ENCODE peak calls at places on chromosomes 2 and 18, in ten cellular contexts. A is B cell, J is omental fat pad, L is fibroblast of mammary gland, X is tibial nerve, P is cardiac fibroblast, I is A549, D is neural crest cell, G is fibroblast of lung, F is AG10803. N is an unnamed sample.

GRCh38 chr2:7097353-7097895 is 180.2 kb downstream of the RNF144A start:
- DNase-seq in I (peak; percentile 72), G (peak; percentile 54), P (peak; percentile 67), D (peak; percentile 84), J (peak; percentile 43), L (peak; percentile 59), X (peak; percentile 70), A (peak; percentile 80), F (peak; percentile 50), N (peak; percentile 75)

GRCh38 chr18:75362435-75362834 is 65.1 kb downstream of the SMIM21 start:
- DNase-seq in A (no peak), I (no peak), P (no peak), F (no peak), L (no peak), G (no peak), J (no peak), D (no peak), X (no peak), N (no peak)

GRCh38 chr18:3983351-3983969 is 471.6 kb downstream of the DLGAP1 start:
- DNase-seq in G (peak; percentile 81), J (no peak), P (peak; percentile 89), F (peak; percentile 79), I (peak; percentile 84), L (peak; percentile 98), X (no peak), A (no peak), D (no peak), N (no peak)

GRCh38 chr2:234989183-234989701 is 37.4 kb downstream of the SH3BP4 start:
- DNase-seq in D (no peak), I (no peak), G (peak; percentile 46), P (no peak), L (peak; percentile 39), A (no peak), X (peak; percentile 86), J (peak; percentile 81), F (no peak), N (no peak)

GRCh38 chr2:46438794-46439193 is 40.6 kb upstream of the TMEM247 start:
- DNase-seq in A (no peak), F (no peak), X (no peak), I (no peak), L (no peak), D (no peak), J (no peak), G (no peak), P (no peak), N (no peak)

GRCh38 chr2:204923957-204924356 is 378.7 kb downstream of the PARD3B start:
- DNase-seq in L (no peak), G (peak; percentile 11), D (no peak), A (no peak), P (no peak), F (no peak), X (no peak), I (no peak), J (no peak), N (no peak)

GRCh38 chr2:154375625-154376020 is 322.9 kb upstream of the KCNJ3 start:
- DNase-seq in X (no peak), J (no peak), A (no peak), L (peak; percentile 77), I (peak; percentile 69), G (peak; percentile 81), P (peak; percentile 68), F (peak; percentile 54), D (no peak), N (peak; percentile 7)

GRCh38 chr2:128585706-128586105 is 267.0 kb upstream of the HS6ST1 start:
- DNase-seq in P (peak; percentile 92), I (no peak), G (peak; percentile 87), F (peak; percentile 76), A (no peak), J (no peak), L (peak; percentile 97), X (no peak), D (no peak), N (no peak)

GRCh38 chr18:13890962-13891361 is 24.4 kb downstream of the MC2R start:
- DNase-seq in F (no peak), L (no peak), P (no peak), D (no peak), G (no peak), A (no peak), X (no peak), J (no peak), I (no peak), N (no peak)

GRCh38 chr2:64679673-64680425 is 26.1 kb upstream of the SERTAD2 start:
- DNase-seq in I (no peak), F (no peak), A (no peak), G (no peak), P (no peak), J (no peak), L (no peak), X (no peak), D (no peak), N (no peak)

GRCh38 chr2:173553589-173553988 is 198.9 kb downstream of the CDCA7 start:
- DNase-seq in D (no peak), A (no peak), F (peak; percentile 67), I (peak; percentile 42), G (peak; percentile 16), X (no peak), P (peak; percentile 42), J (no peak), L (peak; percentile 64), N (no peak)

GRCh38 chr2:109633284-109633961 is 19.3 kb downstream of the SOWAHC start:
- DNase-seq in A (no peak), L (no peak), P (no peak), X (no peak), J (no peak), D (no peak), I (no peak), F (no peak), G (no peak), N (peak; percentile 47)

GRCh38 chr2:225157052-225157451 is 114.8 kb upstream of the DOCK10 start:
- DNase-seq in A (no peak), L (no peak), F (no peak), J (no peak), G (no peak), D (no peak), P (no peak), X (no peak), I (no peak), N (no peak)

GRCh38 chr2:216888907-216889622 is 29.2 kb upstream of the TNP1 start:
- DNase-seq in A (no peak), J (no peak), G (no peak), L (no peak), I (no peak), D (no peak), X (no peak), P (no peak), F (no peak), N (no peak)

GRCh38 chr2:237307495-237307894 is 106.5 kb downstream of the COL6A3 start:
- DNase-seq in P (peak; percentile 6), D (no peak), L (no peak), I (no peak), G (no peak), X (no peak), A (no peak), J (no peak), F (no peak), N (no peak)
- TF ChIP-seq CTCF in P (no peak), D (no peak), L (no peak), I (no peak), G (no peak), X (no peak), A (no peak), J (no peak), F (no peak), N (no peak)

GRCh38 chr2:44801676-44802408 is 139.7 kb upstream of the SIX3 start:
- DNase-seq in D (no peak), A (peak; percentile 46), G (peak; percentile 14), P (peak; percentile 34), F (no peak), X (no peak), L (peak; percentile 11), J (no peak), I (no peak), N (no peak)
- TF ChIP-seq CTCF in D (no peak), A (no peak), G (no peak), P (no peak), F (no peak), X (no peak), L (no peak), J (no peak), I (no peak), N (no peak)

GRCh38 chr2:112256654-112257053 is 1.8 kb upstream of the ZC3H8 start:
- DNase-seq in G (no peak), I (no peak), X (no peak), L (no peak), J (no peak), F (no peak), D (no peak), A (no peak), P (no peak), N (no peak)

GRCh38 chr2:112255875-112256274 is 1.0 kb upstream of the ZC3H8 start:
- DNase-seq in G (no peak), F (no peak), I (no peak), P (no peak), D (no peak), J (no peak), X (no peak), L (no peak), A (no peak), N (no peak)

GRCh38 chr2:112253261-112253807 is 1.5 kb downstream of the ZC3H8 start:
- DNase-seq in A (no peak), X (no peak), J (no peak), P (no peak), I (no peak), L (peak; percentile 25), G (peak; percentile 8), D (no peak), F (no peak), N (no peak)

GRCh38 chr2:112257575-112257974 is 2.7 kb upstream of the ZC3H8 start:
- DNase-seq in I (peak; percentile 13), J (no peak), F (no peak), G (no peak), D (no peak), A (no peak), P (peak; percentile 61), L (peak; percentile 61), X (no peak), N (no peak)

DNA sequence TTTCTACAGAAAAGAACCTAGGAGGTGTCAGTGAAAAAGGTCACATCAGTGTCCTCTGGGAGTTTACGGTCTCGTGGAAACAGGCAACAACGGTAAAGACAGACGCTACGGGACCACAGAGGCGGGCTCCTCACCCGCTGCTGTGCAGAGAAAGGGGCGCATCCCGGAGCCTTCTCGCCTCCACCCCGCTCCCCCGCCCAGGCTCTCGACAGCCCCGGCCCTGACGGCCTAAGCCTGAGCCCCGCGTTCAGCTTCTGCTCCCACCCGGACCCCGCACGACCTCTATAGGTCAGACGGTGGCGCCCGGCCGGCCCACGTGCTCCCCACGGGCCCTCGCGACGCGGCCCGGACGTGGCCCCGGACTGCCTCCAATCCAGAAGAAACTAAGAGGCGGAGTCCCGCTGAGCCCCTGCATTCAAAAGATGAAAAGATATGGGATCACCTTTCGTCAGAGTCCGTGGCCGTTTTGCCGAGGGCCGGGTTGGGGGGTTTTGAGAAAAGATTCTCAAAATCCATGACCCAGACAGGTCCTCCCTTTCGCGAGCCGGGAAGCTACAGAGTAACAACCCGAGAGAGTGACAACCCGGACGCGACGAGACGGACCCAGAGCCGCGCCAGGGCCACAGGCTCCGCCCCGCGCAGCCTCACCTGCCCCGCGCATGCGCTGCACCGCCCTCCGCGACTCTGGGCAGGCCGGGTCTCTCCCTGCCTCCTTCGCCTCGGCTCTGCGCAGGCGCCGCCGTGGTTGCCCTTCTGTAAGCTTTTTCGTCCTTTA is at the start of gene ZC3H8:
- DNase-seq in I (peak; percentile 90), D (peak; percentile 91), F (peak; percentile 76), L (peak; percentile 80), X (peak; percentile 84), G (peak; percentile 81), A (peak; percentile 97), J (peak; percentile 78), P (peak; percentile 86), N (peak; percentile 96)
- TF ChIP-seq CTCF in I (no peak), D (no peak), F (no peak), L (no peak), X (no peak), G (no peak), A (no peak), J (no peak), P (no peak), N (peak; percentile 8)

GRCh38 chr2:44689516-44689915 is 252.0 kb upstream of the SIX3 start:
- DNase-seq in D (no peak), A (no peak), I (no peak), F (no peak), L (no peak), P (no peak), X (no peak), G (no peak), J (no peak), N (no peak)
- TF ChIP-seq CTCF in D (no peak), A (no peak), I (no peak), F (no peak), L (no peak), P (no peak), X (no peak), G (no peak), J (no peak), N (no peak)